ENCODE peak calls at places on chromosomes 11 and 22, in six cellular contexts. One of them, this sample, is unnamed.

GRCh38 chr11:83975984-83976383 is 689.8 kb upstream of the CCDC90B start:
- ATAC-seq in A549: no peak
- ATAC-seq in HepG2: no peak
- ATAC-seq in K562: no peak
- ATAC-seq in upper lobe of left lung: no peak
- ATAC-seq in GM12878: peak
- ATAC-seq in this sample: no peak

GRCh38 chr11:46427364-46427763 is 35.8 kb upstream of the CHRM4 start:
- ATAC-seq in upper lobe of left lung: no peak
- ATAC-seq in K562: peak
- ATAC-seq in GM12878: no peak
- ATAC-seq in A549: no peak
- ATAC-seq in HepG2: no peak
- ATAC-seq in this sample: no peak

GRCh38 chr11:1978865-1979473 is 18.7 kb downstream of the H19 start:
- ATAC-seq in K562: peak
- ATAC-seq in HepG2: peak
- ATAC-seq in GM12878: peak
- ATAC-seq in A549: peak
- ATAC-seq in upper lobe of left lung: no peak
- ATAC-seq in this sample: no peak

GRCh38 chr11:69227271-69227670 is 66.7 kb upstream of the MYEOV start:
- ATAC-seq in K562: no peak
- ATAC-seq in GM12878: no peak
- ATAC-seq in A549: no peak
- ATAC-seq in HepG2: no peak
- ATAC-seq in upper lobe of left lung: no peak
- ATAC-seq in this sample: no peak

GRCh38 chr11:67442504-67443398 is 525 bp downstream of the CORO1B start:
- ATAC-seq in HepG2: peak
- ATAC-seq in K562: peak
- ATAC-seq in A549: peak
- ATAC-seq in upper lobe of left lung: no peak
- ATAC-seq in GM12878: no peak
- ATAC-seq in this sample: peak

GRCh38 chr22:28627791-28628190 is 51.8 kb downstream of the TTC28 start:
- ATAC-seq in upper lobe of left lung: no peak
- ATAC-seq in K562: no peak
- ATAC-seq in GM12878: no peak
- ATAC-seq in A549: no peak
- ATAC-seq in HepG2: no peak
- ATAC-seq in this sample: peak

GRCh38 chr11:33160147-33160546 is 1.1 kb downstream of the CSTF3 start:
- ATAC-seq in HepG2: no peak
- ATAC-seq in K562: peak
- ATAC-seq in A549: peak
- ATAC-seq in upper lobe of left lung: no peak
- ATAC-seq in GM12878: peak
- ATAC-seq in this sample: no peak

GRCh38 chr11:70467196-70468085 is 69.1 kb downstream of the CTTN start:
- ATAC-seq in upper lobe of left lung: no peak
- ATAC-seq in HepG2: peak
- ATAC-seq in GM12878: peak
- ATAC-seq in A549: peak
- ATAC-seq in K562: peak
- ATAC-seq in this sample: peak

GRCh38 chr11:86740628-86741488 is 59.5 kb upstream of the PRSS23 start:
- ATAC-seq in HepG2: peak
- ATAC-seq in A549: peak
- ATAC-seq in upper lobe of left lung: peak
- ATAC-seq in GM12878: no peak
- ATAC-seq in K562: peak
- ATAC-seq in this sample: peak
- TF ChIP-seq EP300 in HepG2: no peak
- TF ChIP-seq EP300 in A549: peak
- TF ChIP-seq EP300 in upper lobe of left lung: no peak
- TF ChIP-seq EP300 in GM12878: no peak
- TF ChIP-seq EP300 in K562: peak
- TF ChIP-seq EP300 in this sample: no peak

GRCh38 chr11:60005360-60005759 is 11.6 kb upstream of the OOSP4B start:
- ATAC-seq in K562: no peak
- ATAC-seq in HepG2: no peak
- ATAC-seq in A549: no peak
- ATAC-seq in GM12878: no peak
- ATAC-seq in upper lobe of left lung: no peak
- ATAC-seq in this sample: no peak

GRCh38 chr11:59999732-60000131 is 17.2 kb upstream of the OOSP4B start:
- ATAC-seq in HepG2: no peak
- ATAC-seq in GM12878: no peak
- ATAC-seq in A549: no peak
- ATAC-seq in upper lobe of left lung: no peak
- ATAC-seq in K562: no peak
- ATAC-seq in this sample: no peak

GRCh38 chr11:59997800-59998199 is 19.2 kb upstream of the OOSP4B start:
- ATAC-seq in A549: no peak
- ATAC-seq in HepG2: no peak
- ATAC-seq in GM12878: no peak
- ATAC-seq in upper lobe of left lung: no peak
- ATAC-seq in K562: no peak
- ATAC-seq in this sample: no peak

GRCh38 chr11:60003729-60004128 is 13.3 kb upstream of the OOSP4B start:
- ATAC-seq in upper lobe of left lung: no peak
- ATAC-seq in A549: no peak
- ATAC-seq in GM12878: no peak
- ATAC-seq in K562: no peak
- ATAC-seq in HepG2: no peak
- ATAC-seq in this sample: no peak
- TF ChIP-seq POLR2A in upper lobe of left lung: no peak
- TF ChIP-seq POLR2A in A549: no peak
- TF ChIP-seq POLR2A in GM12878: no peak
- TF ChIP-seq POLR2A in K562: no peak
- TF ChIP-seq POLR2A in HepG2: no peak
- TF ChIP-seq POLR2A in this sample: no peak

DNA sequence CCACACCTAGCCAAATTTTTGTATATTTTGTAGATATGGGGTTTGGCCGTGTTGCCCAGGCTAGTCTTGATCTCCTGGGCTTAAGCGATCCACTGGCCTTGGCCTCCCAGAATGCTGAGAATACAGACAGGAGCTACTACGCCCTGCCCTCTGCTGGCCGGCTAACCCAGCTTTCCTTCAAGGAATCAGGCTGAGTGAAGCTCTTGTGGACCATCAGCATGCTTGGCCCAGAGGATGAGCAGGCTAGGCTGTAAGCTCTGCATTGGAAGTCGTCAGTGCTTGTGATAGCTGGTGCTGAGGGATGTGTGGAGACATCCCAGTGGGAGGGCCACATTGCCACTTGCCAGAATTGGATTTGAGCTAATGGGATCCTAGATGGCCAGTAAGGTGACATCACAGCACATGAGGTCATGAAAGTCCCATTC is 60.6 kb downstream of the MED15 start:
- ATAC-seq in HepG2: no peak
- ATAC-seq in upper lobe of left lung: no peak
- ATAC-seq in K562: peak
- ATAC-seq in A549: peak
- ATAC-seq in GM12878: no peak
- ATAC-seq in this sample: no peak
- H3K4me3 ChIP-seq in HepG2: no peak
- H3K4me3 ChIP-seq in upper lobe of left lung: no peak
- H3K4me3 ChIP-seq in K562: no peak
- H3K4me3 ChIP-seq in A549: no peak
- H3K4me3 ChIP-seq in GM12878: no peak
- H3K4me3 ChIP-seq in this sample: no peak

GRCh38 chr11:124673333-124674167 is at the start of the genes SIAE and SPA17:
- ATAC-seq in A549: peak
- ATAC-seq in upper lobe of left lung: peak
- ATAC-seq in HepG2: peak
- ATAC-seq in K562: peak
- ATAC-seq in GM12878: peak
- ATAC-seq in this sample: peak
- TF ChIP-seq EP300 in A549: no peak
- TF ChIP-seq EP300 in upper lobe of left lung: no peak
- TF ChIP-seq EP300 in HepG2: no peak
- TF ChIP-seq EP300 in K562: peak
- TF ChIP-seq EP300 in GM12878: no peak
- TF ChIP-seq EP300 in this sample: peak

GRCh38 chr11:232783-233565 is 3.2 kb downstream of the SIRT3 start:
- ATAC-seq in A549: no peak
- ATAC-seq in K562: no peak
- ATAC-seq in HepG2: no peak
- ATAC-seq in GM12878: no peak
- ATAC-seq in upper lobe of left lung: no peak
- ATAC-seq in this sample: no peak

GRCh38 chr11:235180-235997 is 753 bp downstream of the SIRT3 start:
- ATAC-seq in GM12878: peak
- ATAC-seq in A549: peak
- ATAC-seq in HepG2: peak
- ATAC-seq in K562: peak
- ATAC-seq in upper lobe of left lung: no peak
- ATAC-seq in this sample: peak

GRCh38 chr11:240315-240714 is 3.5 kb downstream of the PSMD13 start:
- ATAC-seq in HepG2: no peak
- ATAC-seq in GM12878: no peak
- ATAC-seq in A549: no peak
- ATAC-seq in upper lobe of left lung: no peak
- ATAC-seq in K562: no peak
- ATAC-seq in this sample: no peak

GRCh38 chr11:236774-237767 is at the start of gene PSMD13:
- ATAC-seq in A549: peak
- ATAC-seq in GM12878: peak
- ATAC-seq in upper lobe of left lung: peak
- ATAC-seq in HepG2: peak
- ATAC-seq in K562: peak
- ATAC-seq in this sample: peak

DNA sequence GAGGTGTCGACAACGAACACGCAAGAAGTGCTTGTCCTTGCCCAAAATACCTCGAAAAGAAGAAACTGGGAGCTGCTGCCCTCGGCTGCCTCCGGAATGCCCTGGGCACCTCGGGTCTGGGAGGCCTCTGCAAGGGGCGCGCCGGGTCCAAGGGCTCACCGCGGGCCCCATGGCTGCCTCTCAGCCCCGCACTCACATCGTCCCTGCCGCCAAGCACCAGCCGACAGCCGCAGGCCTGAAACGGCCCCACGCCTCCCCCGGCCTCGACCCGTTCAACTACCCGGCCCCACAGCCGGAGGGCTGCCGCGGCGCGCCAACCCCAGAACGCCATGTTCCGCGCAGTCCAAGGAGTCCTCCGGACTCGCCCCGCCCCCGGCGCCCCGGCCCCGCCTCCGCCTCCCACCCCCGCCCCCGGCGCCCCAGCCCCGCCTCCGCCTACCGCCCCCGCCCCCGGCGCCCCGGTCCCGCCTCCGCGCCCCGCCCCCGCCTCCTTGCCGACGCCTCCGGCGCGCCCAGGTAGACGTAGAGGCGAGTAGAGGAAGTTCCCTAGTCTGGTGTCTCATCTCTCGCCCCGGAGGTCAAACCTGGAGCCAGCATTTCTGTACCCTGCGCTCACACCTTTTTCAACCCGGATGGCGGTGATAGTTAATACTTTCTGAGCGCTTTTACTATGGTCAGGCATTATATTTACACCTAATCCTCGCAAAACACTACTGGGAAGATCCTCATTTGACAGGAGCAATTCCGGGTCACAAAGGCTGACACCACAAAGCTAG is at the start of gene SIRT3:
- ATAC-seq in HepG2: peak
- ATAC-seq in upper lobe of left lung: peak
- ATAC-seq in K562: peak
- ATAC-seq in A549: peak
- ATAC-seq in GM12878: peak
- ATAC-seq in this sample: peak
- TF ChIP-seq POLR2A in HepG2: peak
- TF ChIP-seq POLR2A in upper lobe of left lung: peak
- TF ChIP-seq POLR2A in K562: peak
- TF ChIP-seq POLR2A in A549: peak
- TF ChIP-seq POLR2A in GM12878: peak
- TF ChIP-seq POLR2A in this sample: peak

GRCh38 chr22:30327864-30328345 is 1.2 kb upstream of the TBC1D10A start:
- ATAC-seq in upper lobe of left lung: no peak
- ATAC-seq in HepG2: peak
- ATAC-seq in GM12878: no peak
- ATAC-seq in K562: peak
- ATAC-seq in A549: peak
- ATAC-seq in this sample: no peak
- H3K4me3 ChIP-seq in upper lobe of left lung: no peak
- H3K4me3 ChIP-seq in HepG2: peak
- H3K4me3 ChIP-seq in GM12878: peak
- H3K4me3 ChIP-seq in K562: no peak
- H3K4me3 ChIP-seq in A549: no peak
- H3K4me3 ChIP-seq in this sample: no peak

GRCh38 chr11:35218956-35219355 is 80.0 kb downstream of the CD44 start:
- ATAC-seq in HepG2: no peak
- ATAC-seq in GM12878: no peak
- ATAC-seq in A549: no peak
- ATAC-seq in upper lobe of left lung: no peak
- ATAC-seq in K562: no peak
- ATAC-seq in this sample: peak

GRCh38 chr11:35227551-35228341 is 88.8 kb downstream of the CD44 start:
- ATAC-seq in upper lobe of left lung: peak
- ATAC-seq in GM12878: no peak
- ATAC-seq in K562: no peak
- ATAC-seq in A549: no peak
- ATAC-seq in HepG2: no peak
- ATAC-seq in this sample: peak

GRCh38 chr11:35223429-35223828 is 84.5 kb downstream of the CD44 start:
- ATAC-seq in A549: no peak
- ATAC-seq in K562: no peak
- ATAC-seq in upper lobe of left lung: no peak
- ATAC-seq in HepG2: no peak
- ATAC-seq in GM12878: no peak
- ATAC-seq in this sample: peak
- TF ChIP-seq EP300 in A549: no peak
- TF ChIP-seq EP300 in K562: no peak
- TF ChIP-seq EP300 in upper lobe of left lung: no peak
- TF ChIP-seq EP300 in HepG2: no peak
- TF ChIP-seq EP300 in GM12878: no peak
- TF ChIP-seq EP300 in this sample: no peak

DNA sequence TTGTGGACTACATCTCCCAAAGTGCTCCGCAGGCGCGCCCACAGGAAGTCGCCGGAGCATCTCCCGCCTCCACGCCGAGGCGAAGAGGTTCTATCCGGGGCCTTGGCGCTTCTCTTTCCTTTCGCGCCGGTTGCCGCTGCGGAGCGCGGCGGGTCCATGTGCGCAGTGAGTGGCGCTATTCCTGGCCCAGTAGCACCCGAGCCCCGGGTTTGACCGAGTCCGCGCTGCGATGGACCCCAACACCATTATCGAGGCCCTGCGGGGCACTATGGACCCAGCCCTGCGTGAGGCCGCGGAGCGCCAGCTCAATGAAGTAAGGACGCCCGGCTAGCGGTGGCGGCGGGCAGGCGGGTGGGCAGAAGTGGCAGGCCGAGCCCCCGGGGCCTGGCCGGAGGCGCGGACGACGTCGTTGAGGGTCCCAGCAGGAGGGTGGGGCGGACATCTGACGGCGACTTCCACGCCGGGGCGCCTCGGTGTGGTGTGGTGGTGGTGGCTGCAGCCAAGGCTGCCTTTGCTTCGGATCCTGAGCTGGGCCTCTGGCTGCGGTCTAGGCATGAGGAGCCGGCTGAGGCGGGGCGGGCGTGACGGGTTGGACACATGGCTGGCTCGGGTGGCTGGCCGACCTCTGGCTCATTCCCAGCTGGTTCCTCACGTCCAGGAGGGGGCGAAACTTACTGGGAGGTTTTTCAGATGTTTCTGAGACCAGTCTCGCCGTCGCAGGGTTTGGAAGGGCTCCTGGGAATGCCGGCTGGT is at the start of gene IPO7:
- ATAC-seq in K562: peak
- ATAC-seq in A549: peak
- ATAC-seq in GM12878: peak
- ATAC-seq in HepG2: peak
- ATAC-seq in upper lobe of left lung: peak
- ATAC-seq in this sample: peak
- TF ChIP-seq POLR2A in K562: peak
- TF ChIP-seq POLR2A in A549: peak
- TF ChIP-seq POLR2A in GM12878: peak
- TF ChIP-seq POLR2A in HepG2: peak
- TF ChIP-seq POLR2A in upper lobe of left lung: peak
- TF ChIP-seq POLR2A in this sample: peak

This sample was measured in gastroesophageal sphincter.